ENCODE peak calls at places on chromosomes 13 and 19, in six cellular contexts. Q, M, V, C, O and Y are unnamed samples.

GRCh38 chr19:35395762-35396199 is 24.9 kb downstream of the GPR42 start:
- DNase-seq in Q (no peak), M (no peak), V (no peak), C (no peak), O (peak), Y (no peak)

GRCh38 chr19:40154121-40154680 is 37.0 kb upstream of the MAP3K10 start:
- DNase-seq in Q (no peak), M (no peak), V (no peak), C (no peak), O (no peak), Y (no peak)

GRCh38 chr13:111537115-111537728 is 216.8 kb downstream of the TEX29 start:
- DNase-seq in Q (no peak), M (no peak), V (no peak), C (no peak), O (no peak), Y (no peak)

GRCh38 chr19:40799558-40800338 is 757 bp downstream of the EGLN2 start:
- DNase-seq in Q (no peak), M (no peak), V (no peak), C (peak), O (peak), Y (peak)

GRCh38 chr19:16094360-16095070 is 17.2 kb upstream of the RAB8A start:
- DNase-seq in Q (no peak), M (no peak), V (no peak), C (no peak), O (no peak), Y (no peak)

GRCh38 chr19:40744554-40745401 is 5.5 kb downstream of the ACTMAP start:
- DNase-seq in Q (no peak), M (no peak), V (no peak), C (peak), O (peak), Y (peak)

GRCh38 chr19:21607453-21607852 is 102.1 kb downstream of the ZNF429 start:
- DNase-seq in Q (no peak), M (no peak), V (no peak), C (no peak), O (no peak), Y (no peak)

GRCh38 chr13:32019612-32020233 is 11.9 kb upstream of the FRY start:
- DNase-seq in Q (peak), M (peak), V (peak), C (peak), O (peak), Y (peak)

GRCh38 chr13:50526771-50527567 is 316.5 kb downstream of the DLEU7 start:
- DNase-seq in Q (no peak), M (no peak), V (no peak), C (no peak), O (no peak), Y (no peak)

GRCh38 chr19:39410620-39411005 is 1.9 kb upstream of the PLEKHG2 start:
- DNase-seq in Q (peak), M (no peak), V (no peak), C (no peak), O (peak), Y (no peak)

GRCh38 chr19:55373993-55374757 is 2.5 kb upstream of the TMEM190 start:
- DNase-seq in Q (peak), M (no peak), V (no peak), C (no peak), O (no peak), Y (peak)

GRCh38 chr19:12757544-12758274 is 6.1 kb downstream of the BEST2 start:
- DNase-seq in Q (peak), M (no peak), V (peak), C (peak), O (peak), Y (peak)

GRCh38 chr19:30003862-30004261 is 61.8 kb downstream of the URI1 start:
- DNase-seq in Q (no peak), M (no peak), V (no peak), C (no peak), O (no peak), Y (no peak)

GRCh38 chr19:4241824-4242430 is 5.0 kb upstream of the YJU2 start:
- DNase-seq in Q (no peak), M (no peak), V (no peak), C (no peak), O (no peak), Y (no peak)

GRCh38 chr13:36713842-36714241 is 40.0 kb downstream of the SERTM1 start:
- DNase-seq in Q (no peak), M (no peak), V (no peak), C (no peak), O (no peak), Y (no peak)

DNA sequence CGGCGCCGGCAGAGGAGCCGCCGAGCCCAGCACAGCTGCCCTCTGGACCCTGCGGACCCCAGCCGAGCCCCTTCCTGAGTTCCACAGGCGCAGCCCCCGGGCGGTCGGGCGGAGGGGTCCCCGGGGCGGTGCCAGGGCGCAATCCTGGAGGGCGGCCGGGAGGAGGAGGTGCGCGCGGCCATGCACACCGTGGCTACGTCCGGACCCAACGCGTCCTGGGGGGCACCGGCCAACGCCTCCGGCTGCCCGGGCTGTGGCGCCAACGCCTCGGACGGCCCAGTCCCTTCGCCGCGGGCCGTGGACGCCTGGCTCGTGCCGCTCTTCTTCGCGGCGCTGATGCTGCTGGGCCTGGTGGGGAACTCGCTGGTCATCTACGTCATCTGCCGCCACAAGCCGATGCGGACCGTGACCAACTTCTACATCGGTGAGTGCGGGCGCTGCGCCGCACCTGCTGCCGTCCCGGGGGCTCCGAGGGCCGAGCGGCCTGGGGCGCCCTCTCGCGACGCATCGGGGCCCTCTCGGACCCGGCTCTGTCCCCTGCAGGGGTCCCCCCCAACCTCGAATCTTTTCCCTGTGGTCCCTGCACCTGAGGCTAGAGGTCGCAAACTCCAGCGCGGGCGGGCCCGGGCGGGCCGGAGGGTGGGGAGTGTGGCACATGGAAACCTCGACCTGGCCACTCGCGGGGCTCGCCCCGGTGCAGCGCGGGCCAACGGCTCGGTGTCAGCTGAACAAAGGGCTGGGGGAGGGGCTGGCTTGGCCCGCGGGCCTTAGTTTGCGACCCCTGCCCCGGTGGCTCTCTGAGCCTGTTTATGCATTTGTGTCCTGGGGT is at the start of gene KISS1R:
- DNase-seq in Q (no peak), M (no peak), V (peak), C (peak), O (peak), Y (peak)
- TF ChIP-seq CTCF in Q (peak), M (peak), V (peak), C (peak), O (peak), Y (peak)

GRCh38 chr19:6551607-6552450 is 21.0 kb downstream of the TNFSF9 start:
- DNase-seq in Q (no peak), M (no peak), V (peak), C (peak), O (peak), Y (peak)
- TF ChIP-seq CTCF in Q (no peak), M (peak), V (peak), C (peak), O (no peak), Y (peak)

GRCh38 chr13:78131811-78132210 is 213.2 kb upstream of the EDNRB start:
- DNase-seq in Q (peak), M (no peak), V (no peak), C (no peak), O (no peak), Y (no peak)
- TF ChIP-seq CTCF in Q (peak), M (peak), V (peak), C (peak), O (peak), Y (no peak)

DNA sequence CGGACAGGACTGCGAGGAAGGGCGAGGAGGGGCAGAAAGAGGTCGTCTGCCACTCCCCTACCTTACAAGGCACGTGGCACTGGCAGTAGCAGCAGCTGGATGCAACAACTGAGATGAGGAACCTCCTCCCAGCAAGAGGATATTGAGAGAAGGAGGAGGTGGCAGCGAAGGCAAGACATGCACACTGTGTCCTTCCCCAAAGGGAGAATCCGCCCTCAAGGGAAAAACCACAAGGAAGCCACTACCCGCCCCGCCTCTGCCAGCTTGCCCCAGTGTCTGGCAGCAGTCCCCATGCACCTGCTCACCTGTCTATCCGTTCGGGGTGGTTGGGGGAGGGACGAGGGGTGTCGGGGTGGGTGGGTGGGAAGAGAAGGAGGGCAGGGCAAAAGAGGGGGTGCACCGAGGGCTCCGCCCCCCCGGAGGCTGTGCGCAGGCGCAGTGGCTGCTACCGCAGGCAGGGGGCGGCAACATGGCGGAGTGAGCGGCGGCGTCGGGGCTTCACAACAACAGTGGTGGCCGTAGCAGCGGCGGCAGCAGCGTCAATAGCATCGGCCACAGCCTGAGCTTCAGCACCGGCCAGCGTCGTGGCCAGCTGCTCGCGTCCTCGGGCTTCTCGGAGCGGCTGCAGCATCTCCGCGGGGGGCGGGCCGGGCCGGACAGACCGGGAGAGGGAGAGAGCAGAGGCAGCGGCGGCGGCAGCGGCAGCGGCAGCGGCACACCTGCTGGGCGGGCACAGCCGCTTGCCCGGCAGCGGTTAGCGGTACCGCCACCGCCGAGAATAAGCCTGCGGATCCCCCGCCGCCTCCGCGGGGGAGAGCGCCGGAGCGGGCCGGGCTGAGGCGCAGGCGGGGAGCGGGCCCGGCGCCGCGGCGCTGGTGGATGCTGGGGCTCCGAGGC is at the start of gene NBEA:
- DNase-seq in Q (peak), M (peak), V (peak), C (peak), O (peak), Y (peak)
- TF ChIP-seq CTCF in Q (peak), M (peak), V (no peak), C (no peak), O (no peak), Y (no peak)